ENCODE peak calls at places on chromosomes 3 and 15, in four cellular contexts. K is BE2C, Q is aorta, O is tibial nerve. S is an unnamed sample. For H3K36me3, the result is how much of the 10 kb centered on the place peaks cover.

GRCh38 chr15:63030101-63030528 is 12.4 kb upstream of the TPM1 start:
- DNase-seq in K (no peak), Q (no peak), O (peak), S (no peak)

GRCh38 chr3:61768284-61769012 is 207.1 kb downstream of the PTPRG start:
- DNase-seq in K (no peak), Q (no peak), O (no peak), S (no peak)

GRCh38 chr15:40379853-40380252 is 2.7 kb upstream of the KNSTRN start:
- DNase-seq in K (no peak), Q (no peak), O (peak), S (no peak)

GRCh38 chr3:105834768-105835167 is 34.0 kb downstream of the CBLB start:
- DNase-seq in K (no peak), Q (no peak), O (no peak), S (no peak)

GRCh38 chr3:43071313-43071893 is 34.5 kb downstream of the POMGNT2 start:
- DNase-seq in K (no peak), Q (no peak), O (no peak), S (no peak)

GRCh38 chr3:78026429-78026828 is 986.5 kb downstream of the ROBO2 start:
- DNase-seq in K (no peak), Q (no peak), O (no peak), S (no peak)

GRCh38 chr15:50881121-50882048 is 27.1 kb upstream of the AP4E1 start:
- DNase-seq in K (no peak), Q (no peak), O (no peak), S (no peak)

GRCh38 chr3:10782011-10782410 is 34.0 kb upstream of the SLC6A11 start:
- DNase-seq in K (no peak), Q (no peak), O (no peak), S (no peak)

GRCh38 chr3:149579838-149580542 is 77.8 kb downstream of the WWTR1 start:
- DNase-seq in K (no peak), Q (no peak), O (no peak), S (no peak)

GRCh38 chr3:127707777-127708438 is 35.2 kb downstream of the ABTB1 start:
- DNase-seq in K (no peak), Q (no peak), O (no peak), S (no peak)

GRCh38 chr3:157130138-157130880 is 29.6 kb downstream of the CCNL1 start:
- DNase-seq in K (peak), Q (peak), O (peak), S (no peak)

GRCh38 chr3:141455603-141456327 is 31.1 kb upstream of the RASA2 start:
- DNase-seq in K (no peak), Q (no peak), O (no peak), S (no peak)

GRCh38 chr15:74127954-74128784 is 2.2 kb upstream of the ISLR2 start:
- DNase-seq in K (peak), Q (no peak), O (no peak), S (no peak)

GRCh38 chr15:74130089-74130848 is at the start of gene ISLR2:
- DNase-seq in K (peak), Q (peak), O (no peak), S (no peak)

GRCh38 chr15:74128785-74129350 is 1.5 kb upstream of the ISLR2 start:
- DNase-seq in K (no peak), Q (no peak), O (no peak), S (no peak)

GRCh38 chr15:74130849-74131617 is 647 bp downstream of the ISLR2 start:
- DNase-seq in K (no peak), Q (no peak), O (no peak), S (no peak)

GRCh38 chr15:74129411-74130088 is 836 bp upstream of the ISLR2 start:
- DNase-seq in K (no peak), Q (no peak), O (no peak), S (no peak)
- H3K4me3 ChIP-seq in K (no peak), Q (no peak), O (no peak), S (no peak)

GRCh38 chr15:92884459-92884812 is 15.7 kb upstream of the CHD2 start:
- DNase-seq in K (no peak), Q (no peak), O (no peak), S (no peak)
- H3K36me3 ChIP-seq in K (half or more), Q (under half), O (under half), S (under half)

DNA sequence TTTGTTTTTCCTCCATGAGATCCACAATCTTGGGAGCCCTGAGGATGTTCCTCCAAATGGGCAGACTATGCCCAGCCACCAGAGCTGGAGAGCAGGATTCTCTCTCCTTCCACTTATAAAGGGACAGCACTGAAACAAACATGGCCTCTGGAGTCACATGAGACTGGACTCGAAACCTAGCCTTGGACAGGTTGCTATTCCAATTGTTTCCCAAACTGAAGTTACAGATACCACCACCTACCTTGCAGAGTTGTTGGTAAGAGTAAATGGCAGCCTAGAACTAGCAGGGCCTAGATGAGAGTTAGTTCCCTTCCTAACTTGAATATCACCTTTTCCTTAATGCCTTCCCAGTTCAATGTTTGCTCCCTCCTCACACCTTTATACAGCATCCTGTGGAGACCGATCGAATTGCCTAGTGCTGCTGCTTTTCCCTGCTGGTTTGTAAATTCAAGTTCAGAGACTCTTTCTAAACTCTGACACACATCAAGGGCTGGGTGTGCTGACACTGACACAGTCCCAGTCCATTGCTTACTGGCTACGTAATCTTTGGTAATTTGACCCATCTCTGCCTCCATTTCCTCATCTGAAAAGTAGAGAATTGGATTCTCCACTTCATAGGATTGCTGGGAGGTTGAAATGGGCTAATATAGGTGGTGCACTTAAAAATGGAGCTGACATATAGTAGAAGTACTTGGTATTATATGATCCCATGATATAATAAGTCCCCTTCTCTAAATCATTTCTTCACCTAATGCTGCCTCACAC is 2.6 kb downstream of the IMP3 start:
- DNase-seq in K (no peak), Q (no peak), O (no peak), S (no peak)
- H3K4me3 ChIP-seq in K (peak), Q (no peak), O (no peak), S (no peak)

GRCh38 chr15:72766780-72767179 is 16.8 kb downstream of the ADPGK start:
- DNase-seq in K (no peak), Q (no peak), O (no peak), S (no peak)
- H3K36me3 ChIP-seq in K (under half), Q (under half), O (under half), S (half or more)

DNA sequence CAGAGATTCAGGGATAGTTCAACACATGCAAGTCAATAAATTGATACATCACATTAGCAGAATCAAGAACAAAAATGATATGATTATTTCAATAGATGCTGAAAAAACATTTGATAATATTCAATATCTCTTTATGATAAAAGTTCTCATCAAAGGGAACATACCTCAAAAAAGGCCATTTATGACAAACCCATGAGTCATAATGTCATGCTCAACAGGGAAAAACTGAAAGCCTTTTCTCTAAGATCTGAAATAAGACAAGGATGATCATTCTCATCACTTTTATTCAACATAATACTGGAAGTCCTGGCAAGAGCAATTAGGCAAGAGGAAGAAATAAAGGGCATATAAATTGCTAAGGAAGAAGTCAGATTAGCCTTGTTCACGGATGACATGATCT is 54.1 kb upstream of the TMEM158 start:
- DNase-seq in K (no peak), Q (no peak), O (no peak), S (no peak)
- H3K4me3 ChIP-seq in K (no peak), Q (no peak), O (no peak), S (no peak)

GRCh38 chr3:15083190-15083700 is 15.7 kb downstream of the RBSN start:
- DNase-seq in K (no peak), Q (no peak), O (no peak), S (no peak)

GRCh38 chr3:15094187-15094875 is 4.6 kb downstream of the RBSN start:
- DNase-seq in K (no peak), Q (no peak), O (peak), S (no peak)

GRCh38 chr3:15086263-15086662 is 12.7 kb downstream of the RBSN start:
- DNase-seq in K (no peak), Q (no peak), O (no peak), S (no peak)

GRCh38 chr3:15086699-15087098 is 12.2 kb downstream of the RBSN start:
- DNase-seq in K (no peak), Q (no peak), O (no peak), S (no peak)

GRCh38 chr3:15089201-15089600 is 9.7 kb downstream of the RBSN start:
- DNase-seq in K (no peak), Q (no peak), O (no peak), S (no peak)
- H3K36me3 ChIP-seq in K (under half), Q (under half), O (under half), S (half or more)

DNA sequence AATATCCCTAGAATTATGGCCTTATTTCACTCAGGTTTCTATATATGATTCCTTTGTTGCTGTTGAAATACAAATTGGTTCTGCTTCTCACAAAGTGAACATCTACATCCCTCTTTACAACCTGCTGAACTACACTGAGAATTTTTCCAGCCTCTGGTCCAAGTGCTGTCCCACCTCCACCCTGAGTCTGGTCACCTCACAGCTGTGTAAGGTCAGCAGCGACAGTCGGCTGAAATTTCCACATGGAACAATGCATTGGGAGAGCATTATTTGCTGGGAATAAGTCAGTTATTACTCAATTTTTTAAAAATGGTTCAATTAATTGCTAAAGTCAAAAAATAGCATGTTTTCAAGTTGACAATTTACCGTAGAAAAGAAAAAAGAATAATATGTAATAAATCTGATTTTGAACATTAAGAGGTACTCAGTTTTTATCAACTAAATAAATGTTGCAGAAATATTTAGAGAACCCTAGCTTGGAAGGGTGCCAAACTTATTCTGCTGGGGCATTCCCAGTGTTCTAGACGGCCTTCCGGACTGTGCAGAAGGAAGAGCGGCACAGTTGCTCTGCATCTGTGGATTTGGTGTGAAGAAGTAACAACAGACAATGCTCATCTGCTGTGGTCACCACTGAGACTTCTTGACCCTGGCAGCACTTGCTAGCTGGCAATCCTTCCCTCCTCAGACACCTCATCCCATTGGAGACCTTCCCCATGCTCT is 1.8 kb downstream of the HCLS1 start:
- DNase-seq in K (no peak), Q (no peak), O (no peak), S (no peak)
- H3K4me3 ChIP-seq in K (no peak), Q (no peak), O (peak), S (peak)

S was measured in esophagus squamous epithelium.